ENCODE peak calls at places on chromosomes 4 and X, in five cellular contexts. M is tibial nerve; I is naive thymus-derived CD4-positive, alpha-beta T cell; G is Peyer's patch; F is cardiac muscle cell. V is an unnamed sample.

GRCh38 chr4:137621056-137621455 is 88.8 kb upstream of the PCDH18 start:
- DNase-seq in M (no peak), I (no peak), G (no peak), F (no peak), V (no peak)

GRCh38 chrX:138875472-138875871 is 164.0 kb upstream of the FGF13 start:
- DNase-seq in M (no peak), I (no peak), G (no peak), F (no peak), V (no peak)

GRCh38 chrX:140572724-140573123 is 67.9 kb upstream of the SOX3 start:
- DNase-seq in M (no peak), I (peak), G (peak), F (peak), V (peak)

GRCh38 chr4:155759372-155760252 is 791 bp downstream of the GUCY1B1 start:
- DNase-seq in M (peak), I (no peak), G (peak), F (peak), V (no peak)

GRCh38 chr4:152321923-152322322 is 214.0 kb downstream of the FBXW7 start:
- DNase-seq in M (no peak), I (no peak), G (no peak), F (no peak), V (no peak)

GRCh38 chrX:66150188-66150587 is 13.9 kb upstream of the HEPH start:
- DNase-seq in M (no peak), I (no peak), G (no peak), F (no peak), V (no peak)

GRCh38 chr4:164501074-164501473 is 252.9 kb upstream of the SMIM31 start:
- DNase-seq in M (no peak), I (no peak), G (no peak), F (no peak), V (no peak)

GRCh38 chr4:95572304-95572991 is 23.7 kb upstream of the UNC5C start:
- DNase-seq in M (peak), I (no peak), G (peak), F (peak), V (peak)

GRCh38 chrX:72107841-72108590 is 23.7 kb downstream of the RTL5 start:
- DNase-seq in M (no peak), I (no peak), G (no peak), F (no peak), V (peak)

GRCh38 chrX:1336331-1337143 is at the start of gene IL3RA:
- DNase-seq in M (no peak), I (peak), G (peak), F (peak), V (no peak)

GRCh38 chrX:54288277-54288676 is 69.6 kb downstream of the WNK3 start:
- DNase-seq in M (no peak), I (no peak), G (no peak), F (no peak), V (no peak)

GRCh38 chr4:31701256-31701655 is 981.1 kb downstream of the PCDH7 start:
- DNase-seq in M (no peak), I (no peak), G (no peak), F (no peak), V (no peak)

GRCh38 chr4:91212140-91212681 is 1085.0 kb downstream of the CCSER1 start:
- DNase-seq in M (no peak), I (no peak), G (no peak), F (no peak), V (no peak)

GRCh38 chrX:17032351-17032750 is 85.9 kb downstream of the REPS2 start:
- DNase-seq in M (no peak), I (no peak), G (no peak), F (no peak), V (no peak)

GRCh38 chr4:186752310-186752709 is 28.7 kb upstream of the FAT1 start:
- DNase-seq in M (no peak), I (no peak), G (no peak), F (no peak), V (no peak)

GRCh38 chr4:48271048-48271452 is 1.4 kb upstream of the TEC start:
- DNase-seq in M (no peak), I (no peak), G (no peak), F (no peak), V (no peak)

GRCh38 chrX:44303119-44303518 is 40.4 kb downstream of the EFHC2 start:
- DNase-seq in M (no peak), I (no peak), G (no peak), F (no peak), V (no peak)

GRCh38 chr4:13088726-13089658 is 395.1 kb downstream of the RAB28 start:
- DNase-seq in M (no peak), I (no peak), G (no peak), F (no peak), V (no peak)

GRCh38 chr4:145279122-145279960 is 99.0 kb upstream of the OTUD4 start:
- DNase-seq in M (no peak), I (no peak), G (no peak), F (peak), V (no peak)

GRCh38 chrX:119417842-119418241 is 18.7 kb downstream of the SLC25A43 start:
- DNase-seq in M (no peak), I (no peak), G (no peak), F (no peak), V (no peak)

GRCh38 chr4:65287071-65287470 is 383.2 kb downstream of the EPHA5 start:
- DNase-seq in M (no peak), I (no peak), G (no peak), F (no peak), V (no peak)

GRCh38 chr4:112765317-112765989 is 128.5 kb downstream of the LARP7 start:
- DNase-seq in M (no peak), I (no peak), G (no peak), F (peak), V (peak)

GRCh38 chr4:17561195-17561909 is 15.6 kb upstream of the LAP3 start:
- DNase-seq in M (no peak), I (no peak), G (no peak), F (no peak), V (no peak)

GRCh38 chrX:120269379-120270035 is 18.9 kb downstream of the ZBTB33 start:
- DNase-seq in M (no peak), I (peak), G (no peak), F (no peak), V (no peak)

GRCh38 chr4:8554555-8555100 is 25.6 kb upstream of the GPR78 start:
- DNase-seq in M (no peak), I (no peak), G (no peak), F (no peak), V (no peak)

GRCh38 chr4:4614925-4615678 is 73.3 kb upstream of the STX18 start:
- DNase-seq in M (no peak), I (no peak), G (no peak), F (no peak), V (no peak)

GRCh38 chrX:134691453-134691852 is 33.2 kb upstream of the PLAC1 start:
- DNase-seq in M (no peak), I (no peak), G (no peak), F (no peak), V (no peak)

GRCh38 chr4:27861381-27861787 is 1000.7 kb downstream of the STIM2 start:
- DNase-seq in M (no peak), I (no peak), G (no peak), F (peak), V (no peak)

GRCh38 chr4:81454953-81455352 is 16.8 kb downstream of the RASGEF1B start:
- DNase-seq in M (no peak), I (no peak), G (no peak), F (no peak), V (no peak)

GRCh38 chr4:164779811-164780216 is 25.9 kb downstream of the SMIM31 start:
- DNase-seq in M (no peak), I (no peak), G (no peak), F (peak), V (peak)

GRCh38 chrX:40060356-40060845 is 37.4 kb downstream of the BCOR start:
- DNase-seq in M (no peak), I (no peak), G (no peak), F (no peak), V (no peak)

GRCh38 chrX:40063555-40063954 is 34.2 kb downstream of the BCOR start:
- DNase-seq in M (no peak), I (no peak), G (no peak), F (no peak), V (no peak)

GRCh38 chrX:40061005-40061404 is 36.8 kb downstream of the BCOR start:
- DNase-seq in M (no peak), I (no peak), G (no peak), F (no peak), V (no peak)

GRCh38 chrX:40062525-40063193 is 35.1 kb downstream of the BCOR start:
- DNase-seq in M (no peak), I (no peak), G (no peak), F (no peak), V (no peak)

DNA sequence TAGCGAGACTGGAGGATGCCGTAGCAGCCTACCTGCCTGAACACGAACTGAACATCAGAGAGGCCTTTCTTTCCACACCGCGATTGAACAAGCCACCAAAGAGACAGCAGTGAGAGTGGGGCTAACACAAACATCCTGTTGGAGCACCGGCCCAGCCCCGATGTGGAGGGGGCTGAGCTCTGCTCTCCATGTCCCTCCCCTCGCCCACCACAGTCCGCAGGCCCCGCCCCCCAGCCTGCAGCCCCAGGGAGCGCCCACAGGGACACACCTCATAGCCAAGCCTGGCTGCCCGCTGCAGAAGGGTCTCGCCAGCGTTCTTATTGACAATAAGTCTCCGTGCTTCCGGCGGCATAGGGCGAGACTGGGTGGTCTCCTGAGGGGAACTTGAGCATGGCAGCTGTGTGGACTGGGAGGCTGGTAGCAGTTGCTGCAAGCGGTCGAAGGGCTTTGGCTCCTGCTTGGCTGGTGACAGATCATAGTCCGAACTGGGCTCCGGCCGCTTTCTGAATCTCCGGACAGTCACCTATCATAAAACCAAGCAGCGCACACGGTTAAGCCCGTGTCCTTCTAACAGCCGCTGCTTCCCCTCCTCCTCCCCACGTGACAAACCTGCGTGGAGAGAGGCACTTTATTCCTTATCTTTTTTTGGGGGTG is 35.8 kb downstream of the BCOR start:
- DNase-seq in M (no peak), I (peak), G (no peak), F (no peak), V (no peak)
- H3K27ac ChIP-seq in M (no peak), I (peak), G (no peak), F (peak), V (no peak)

DNA sequence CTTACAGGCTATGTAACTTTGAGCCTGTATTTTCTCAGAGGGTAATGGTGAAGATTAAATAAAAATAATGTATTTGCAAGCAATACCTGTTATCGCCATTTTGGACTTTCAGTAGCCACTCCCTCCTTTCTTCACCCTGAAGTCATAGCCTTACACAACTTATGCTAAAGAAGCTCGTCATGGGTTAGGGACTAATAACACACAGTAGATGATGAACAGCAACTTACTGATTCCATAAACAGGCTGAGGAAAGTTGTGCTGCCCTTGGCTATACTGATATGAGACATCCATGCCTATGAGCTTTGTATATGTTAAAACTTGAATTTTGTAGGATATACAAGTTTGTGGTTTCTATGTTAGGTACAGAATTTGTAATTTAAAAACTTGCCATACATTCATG is 31.7 kb upstream of the EIF1AX start:
- DNase-seq in M (no peak), I (no peak), G (no peak), F (no peak), V (no peak)
- H3K27ac ChIP-seq in M (no peak), I (no peak), G (no peak), F (no peak), V (no peak)

DNA sequence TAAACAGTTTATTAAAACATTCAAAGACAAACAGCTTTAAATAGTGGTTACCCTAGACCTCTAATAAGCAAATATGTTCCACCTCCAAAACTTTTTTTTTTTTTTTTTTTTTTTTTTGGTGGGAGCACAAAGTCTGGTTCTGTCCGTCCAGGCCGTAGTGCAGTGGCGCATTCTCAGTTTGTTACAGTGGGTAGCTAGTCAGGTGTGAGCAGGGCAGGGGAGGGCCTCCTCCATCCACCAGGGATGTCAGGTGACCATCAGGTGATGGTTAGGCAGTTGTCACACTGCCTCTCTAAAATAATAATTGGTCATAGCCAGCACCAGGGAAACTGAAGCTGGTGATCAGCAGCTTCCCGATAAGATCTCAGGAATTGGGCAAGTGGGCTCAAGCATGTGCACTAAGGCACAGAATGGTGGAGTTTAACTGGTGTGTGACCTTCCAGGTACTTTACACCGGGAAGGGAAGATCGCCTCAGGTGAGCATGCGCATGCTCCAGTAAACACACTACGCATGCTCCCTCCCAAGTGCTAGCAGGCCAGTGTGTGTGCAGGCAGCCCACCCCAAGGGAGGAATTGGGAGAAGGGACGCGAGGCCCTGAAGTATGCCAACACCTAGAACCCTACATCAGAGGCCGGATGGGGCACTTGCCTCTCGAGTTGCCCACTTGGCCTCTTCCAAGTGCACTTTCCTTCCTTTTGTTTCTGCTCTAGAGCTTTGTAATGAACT is 27.2 kb downstream of the TNIP2 start:
- DNase-seq in M (no peak), I (no peak), G (no peak), F (no peak), V (no peak)
- H3K27ac ChIP-seq in M (no peak), I (no peak), G (no peak), F (no peak), V (no peak)

DNA sequence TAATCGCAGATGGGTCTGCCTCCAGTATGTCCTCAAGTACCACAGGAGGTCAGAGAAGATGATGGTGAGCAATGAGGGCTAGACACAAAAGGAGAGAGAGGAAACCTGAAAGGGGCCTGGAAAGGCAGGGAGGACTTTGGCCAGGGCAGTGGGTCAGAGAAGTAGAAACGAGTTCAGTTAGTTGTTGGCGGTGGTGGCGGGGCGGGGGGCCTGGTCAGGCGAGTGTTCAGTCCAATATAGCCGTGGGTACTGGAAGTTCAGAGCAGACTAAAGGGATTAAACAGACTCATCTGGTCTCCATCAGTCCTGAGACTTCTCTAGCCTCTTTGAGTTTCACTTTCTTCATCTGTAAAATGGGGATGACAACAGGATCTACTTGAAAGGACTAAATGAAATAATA is 90.8 kb downstream of the TSPAN5 start:
- DNase-seq in M (no peak), I (no peak), G (no peak), F (no peak), V (no peak)
- H3K27ac ChIP-seq in M (no peak), I (no peak), G (no peak), F (no peak), V (no peak)

GRCh38 chrX:124026529-124026928 is 65.0 kb downstream of the STAG2 start:
- DNase-seq in M (no peak), I (no peak), G (no peak), F (no peak), V (no peak)
- H3K27ac ChIP-seq in M (no peak), I (no peak), G (no peak), F (no peak), V (no peak)

DNA sequence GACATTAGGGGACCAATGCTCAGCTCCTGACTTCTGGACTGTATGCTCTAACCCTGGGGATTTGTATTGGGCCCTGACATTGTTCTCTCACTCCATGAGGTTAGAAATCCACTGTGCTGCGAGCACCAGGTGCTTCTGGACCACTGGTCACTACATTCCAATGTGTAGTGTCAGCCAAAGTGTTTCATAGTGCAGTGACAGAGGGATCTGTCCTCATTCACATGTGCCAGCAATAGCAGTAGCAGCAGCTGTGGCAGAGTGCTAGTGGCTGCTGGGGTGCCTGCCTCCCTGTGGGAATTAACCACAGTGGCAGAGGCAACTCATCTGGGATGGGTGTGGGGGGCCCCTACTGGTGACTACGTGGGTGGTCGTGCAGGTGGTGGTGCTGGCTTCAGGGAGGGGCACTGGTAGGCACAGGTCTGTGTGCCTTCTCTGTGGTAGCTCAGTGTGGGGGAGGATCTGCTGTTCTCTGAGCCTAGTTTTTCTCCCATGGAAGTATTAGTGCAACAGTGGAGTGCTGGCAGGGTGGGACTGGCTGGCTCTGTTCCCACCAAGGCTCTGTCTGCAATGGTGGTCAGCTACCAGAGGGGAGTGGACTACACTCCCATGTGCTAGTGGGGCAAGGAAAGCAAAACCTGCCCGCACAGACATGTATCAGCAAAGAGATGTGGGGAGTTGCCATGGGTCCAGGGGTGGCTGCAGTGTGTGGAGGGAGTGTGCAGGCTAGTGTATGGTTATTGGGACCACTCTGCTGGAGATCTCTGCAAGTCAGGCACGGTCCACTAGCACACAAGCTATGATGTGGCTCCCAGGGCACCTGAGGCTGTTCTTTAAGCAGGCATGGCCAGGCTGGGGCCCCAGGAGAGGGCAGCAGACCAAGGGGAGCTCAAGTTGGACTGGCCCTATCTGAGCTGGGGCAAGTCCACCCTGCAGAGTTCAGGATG is 78.5 kb downstream of the SCLT1 start:
- DNase-seq in M (no peak), I (no peak), G (no peak), F (no peak), V (no peak)
- H3K27ac ChIP-seq in M (no peak), I (no peak), G (no peak), F (no peak), V (no peak)

DNA sequence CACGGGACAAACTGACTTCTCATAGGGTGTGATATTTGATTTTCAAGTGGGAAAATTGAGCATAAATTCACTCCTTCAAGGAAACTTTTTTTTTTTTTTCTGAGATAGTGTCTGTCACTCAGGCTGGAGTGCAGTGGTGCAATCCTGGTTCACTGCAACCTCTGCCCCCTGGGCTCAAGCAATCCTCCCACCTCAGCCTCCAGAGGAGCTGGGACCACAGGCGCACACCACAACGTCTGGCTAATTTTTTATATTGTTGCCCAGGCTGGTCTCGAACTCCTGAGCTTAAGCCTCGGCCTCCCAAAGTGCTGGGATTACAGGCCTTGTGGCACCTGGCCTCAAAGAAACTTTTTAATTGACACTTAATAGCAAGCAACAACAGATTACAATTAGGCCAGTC is 13.8 kb downstream of the CLDN34 start:
- DNase-seq in M (no peak), I (no peak), G (peak), F (no peak), V (no peak)
- H3K27ac ChIP-seq in M (no peak), I (no peak), G (no peak), F (no peak), V (peak)

GRCh38 chr4:87073187-87073569 is 138.4 kb downstream of the AFF1 start:
- DNase-seq in M (no peak), I (no peak), G (no peak), F (no peak), V (no peak)
- H3K27ac ChIP-seq in M (peak), I (peak), G (peak), F (no peak), V (peak)